ENCODE peak calls at places on chromosomes 7 and 10, in four cellular contexts. M, Y, I and F are unnamed samples.

GRCh38 chr7:29563590-29564454 is at the start of gene PRR15:
- DNase-seq in M (peak; percentile 76), Y (peak; percentile 85), I (peak; percentile 64), F (peak; percentile 84)

GRCh38 chr7:1694981-1695511 is 25.0 kb downstream of the ELFN1 start:
- DNase-seq in M (no peak), Y (peak; percentile 47), I (no peak), F (peak; percentile 11)

GRCh38 chr10:70350501-70350900 is 31.9 kb downstream of the LRRC20 start:
- DNase-seq in M (no peak), Y (no peak), I (no peak), F (no peak)

GRCh38 chr7:37753398-37753797 is 69.8 kb downstream of the GPR141 start:
- DNase-seq in M (no peak), Y (no peak), I (no peak), F (no peak)

GRCh38 chr10:6786579-6787031 is 206.5 kb upstream of the PRKCQ start:
- DNase-seq in M (no peak), Y (no peak), I (no peak), F (no peak)

GRCh38 chr7:140146574-140146973 is 30.2 kb downstream of the KDM7A start:
- DNase-seq in M (no peak), Y (no peak), I (no peak), F (no peak)

GRCh38 chr10:35643151-35643975 is 1.3 kb upstream of the FZD8 start:
- DNase-seq in M (no peak), Y (peak; percentile 78), I (no peak), F (peak; percentile 58)

GRCh38 chr10:94412439-94412838 is 10.1 kb downstream of the TBC1D12 start:
- DNase-seq in M (no peak), Y (no peak), I (no peak), F (no peak)

GRCh38 chr7:38147005-38147404 is 31.0 kb upstream of the STARD3NL start:
- DNase-seq in M (no peak), Y (no peak), I (peak; percentile 9), F (no peak)

GRCh38 chr10:76308946-76309529 is 877.6 kb downstream of the LRMDA start:
- DNase-seq in M (no peak), Y (no peak), I (no peak), F (no peak)

GRCh38 chr10:73858013-73858708 is 16.2 kb downstream of the CAMK2G start:
- DNase-seq in M (no peak), Y (no peak), I (no peak), F (no peak)

GRCh38 chr7:27160147-27160545 is 3.7 kb upstream of the HOXA7 start:
- DNase-seq in M (no peak), Y (peak; percentile 48), I (no peak), F (peak; percentile 18)

GRCh38 chr10:17386616-17387075 is 67.7 kb downstream of the ST8SIA6 start:
- DNase-seq in M (no peak), Y (no peak), I (no peak), F (peak; percentile 26)

GRCh38 chr7:156092307-156092706 is 280.0 kb upstream of the SHH start:
- DNase-seq in M (no peak), Y (no peak), I (no peak), F (no peak)

GRCh38 chr10:20623561-20623960 is 273.6 kb downstream of the NEBL start:
- DNase-seq in M (no peak), Y (no peak), I (no peak), F (no peak)

GRCh38 chr10:63554666-63555065 is 33.5 kb downstream of the REEP3 start:
- DNase-seq in M (peak; percentile 26), Y (no peak), I (no peak), F (no peak)

GRCh38 chr10:96690755-96691730 is 29.3 kb downstream of the PIK3AP1 start:
- DNase-seq in M (no peak), Y (no peak), I (no peak), F (no peak)

GRCh38 chr10:108187396-108188012 is 1023.0 kb upstream of the SORCS1 start:
- DNase-seq in M (no peak), Y (no peak), I (no peak), F (no peak)

GRCh38 chr10:114758331-114758730 is 63.2 kb upstream of the FHIP2A start:
- DNase-seq in M (no peak), Y (no peak), I (no peak), F (no peak)

GRCh38 chr10:125204400-125204799 is 44.0 kb upstream of the CTBP2 start:
- DNase-seq in M (no peak), Y (no peak), I (no peak), F (no peak)

GRCh38 chr10:17512341-17513001 is 58.1 kb upstream of the ST8SIA6 start:
- DNase-seq in M (peak; percentile 93), Y (no peak), I (no peak), F (no peak)

GRCh38 chr7:29262191-29262917 is 67.8 kb downstream of the CHN2 start:
- DNase-seq in M (no peak), Y (no peak), I (no peak), F (no peak)

GRCh38 chr7:24445041-24445440 is 128.2 kb upstream of the PALS2 start:
- DNase-seq in M (no peak), Y (no peak), I (no peak), F (no peak)

GRCh38 chr7:36615877-36616276 is 108.4 kb downstream of the AOAH start:
- DNase-seq in M (no peak), Y (no peak), I (no peak), F (peak; percentile 23)

GRCh38 chr10:104117839-104118323 is 4.1 kb upstream of the SFR1 start:
- DNase-seq in M (peak; percentile 98), Y (no peak), I (no peak), F (no peak)

GRCh38 chr7:132422502-132423101 is 153.7 kb downstream of the PLXNA4 start:
- DNase-seq in M (no peak), Y (no peak), I (no peak), F (no peak)

GRCh38 chr10:102342958-102343357 is 52.5 kb upstream of the NFKB2 start:
- DNase-seq in M (no peak), Y (no peak), I (no peak), F (no peak)

GRCh38 chr10:33643042-33643441 is 308.6 kb upstream of the NRP1 start:
- DNase-seq in M (no peak), Y (no peak), I (no peak), F (no peak)

GRCh38 chr7:68224041-68224534 is 1227.5 kb downstream of the TYW1 start:
- DNase-seq in M (no peak), Y (no peak), I (no peak), F (no peak)

GRCh38 chr7:102944241-102944640 is 31.4 kb downstream of the LRRC17 start:
- DNase-seq in M (no peak), Y (no peak), I (no peak), F (no peak)

GRCh38 chr10:38102889-38103288 is 8.8 kb downstream of the ZNF37A start:
- DNase-seq in M (no peak), Y (no peak), I (no peak), F (no peak)

GRCh38 chr10:27192284-27192683 is 37.1 kb downstream of the MASTL start:
- DNase-seq in M (peak; percentile 56), Y (no peak), I (no peak), F (no peak)

GRCh38 chr10:71765176-71765906 is 8.0 kb downstream of the VSIR start:
- DNase-seq in M (no peak), Y (no peak), I (peak; percentile 15), F (no peak)

GRCh38 chr7:45623740-45624391 is 49.7 kb downstream of the ADCY1 start:
- DNase-seq in M (no peak), Y (peak; percentile 38), I (no peak), F (no peak)

GRCh38 chr7:109873296-109873695 is 1217.6 kb upstream of the LRRN3 start:
- DNase-seq in M (no peak), Y (no peak), I (no peak), F (no peak)

GRCh38 chr10:123930340-123931001 is 38.9 kb upstream of the CPXM2 start:
- DNase-seq in M (no peak), Y (no peak), I (no peak), F (no peak)

GRCh38 chr10:123928427-123928826 is 36.8 kb upstream of the CPXM2 start:
- DNase-seq in M (no peak), Y (no peak), I (no peak), F (no peak)

GRCh38 chr10:123922126-123922525 is 30.5 kb upstream of the CPXM2 start:
- DNase-seq in M (no peak), Y (no peak), I (no peak), F (no peak)

GRCh38 chr10:123929791-123930190 is 38.2 kb upstream of the CPXM2 start:
- DNase-seq in M (no peak), Y (no peak), I (no peak), F (no peak)

GRCh38 chr10:123926401-123927264 is 35.0 kb upstream of the CPXM2 start:
- DNase-seq in M (no peak), Y (no peak), I (no peak), F (no peak)
- TF ChIP-seq ATF3 in M (no peak), Y (no peak), I (no peak), F (no peak)

GRCh38 chr10:117137031-117137910 is 799 bp downstream of the VAX1 start:
- DNase-seq in M (no peak), Y (peak; percentile 74), I (no peak), F (peak; percentile 60)
- TF ChIP-seq ATF3 in M (no peak), Y (no peak), I (no peak), F (no peak)

DNA sequence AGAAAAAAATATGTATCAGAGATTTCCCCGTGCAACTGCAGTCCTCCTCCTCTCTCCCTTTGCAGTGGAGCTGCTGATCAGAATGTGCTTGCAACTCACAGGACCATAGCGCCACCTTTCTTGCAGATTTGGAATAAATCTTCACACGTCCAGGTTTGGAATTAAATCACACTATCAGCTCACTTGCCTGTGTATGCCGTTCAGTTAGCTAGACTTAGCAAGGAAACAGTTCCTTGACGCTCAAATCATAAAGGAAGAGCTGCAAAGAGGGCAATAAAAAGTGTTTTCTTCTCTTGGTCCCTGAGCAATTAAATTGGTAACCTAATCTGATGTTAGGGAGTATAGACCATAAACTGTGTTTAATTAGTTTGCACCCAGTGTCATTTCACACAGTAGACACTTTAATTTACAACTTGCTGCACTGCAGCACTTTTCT is 77.4 kb downstream of the PON1 start:
- DNase-seq in M (peak; percentile 54), Y (peak; percentile 51), I (peak; percentile 54), F (peak; percentile 40)
- TF ChIP-seq ATF3 in M (no peak), Y (no peak), I (no peak), F (no peak)

GRCh38 chr7:115533785-115534184 is 496.8 kb downstream of the TFEC start:
- DNase-seq in M (no peak), Y (no peak), I (no peak), F (no peak)
- TF ChIP-seq ATF3 in M (no peak), Y (no peak), I (no peak), F (no peak)

DNA sequence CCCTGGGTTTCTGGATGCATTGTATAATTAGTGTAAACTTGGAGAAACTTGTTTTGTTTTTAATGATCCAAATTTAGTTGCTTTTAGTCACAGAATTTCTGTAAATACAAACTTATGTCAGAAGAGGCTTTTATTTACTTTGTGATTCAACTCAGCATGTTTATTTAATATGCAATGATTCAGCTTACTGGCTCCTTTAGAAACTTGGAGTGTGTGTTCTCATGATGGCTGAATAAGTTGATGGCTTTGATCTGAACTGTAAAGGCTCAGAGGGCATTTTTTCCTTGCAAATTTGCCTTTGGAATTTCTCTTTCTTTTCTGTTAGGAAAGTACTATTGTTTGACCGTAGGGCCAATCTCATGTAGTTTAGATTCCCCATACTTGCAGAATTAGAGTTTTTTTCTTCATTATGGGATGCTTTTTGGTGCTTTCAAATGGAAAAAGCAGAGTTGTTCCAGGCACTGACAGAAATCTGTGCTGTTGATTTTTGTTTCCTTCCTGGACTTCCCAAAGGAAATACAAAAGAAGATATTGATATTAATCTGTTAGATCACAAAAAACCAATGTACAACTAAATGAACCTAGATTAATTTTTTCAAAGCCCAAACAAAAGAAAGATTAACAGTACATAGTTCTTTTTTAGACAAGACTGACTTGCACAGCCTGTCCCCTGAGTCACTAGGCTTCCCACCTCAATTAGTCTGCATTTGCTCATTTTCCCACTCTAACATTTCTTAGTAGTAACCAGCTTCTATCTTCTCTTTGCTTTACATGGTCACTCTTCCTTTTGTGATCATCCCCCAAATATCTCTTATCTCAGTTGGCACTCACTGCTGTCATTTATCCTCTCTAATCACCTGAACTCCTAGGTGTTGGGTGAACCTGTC is 96.8 kb upstream of the AGR3 start:
- DNase-seq in M (no peak), Y (no peak), I (peak; percentile 75), F (no peak)
- TF ChIP-seq ATF3 in M (no peak), Y (no peak), I (no peak), F (no peak)